ENCODE peak calls at places on chromosomes 12 and 14, in four cellular contexts. S, N, G and F are unnamed samples.

GRCh38 chr14:70882771-70883492 is 24.3 kb upstream of the PCNX1 start:
- DNase-seq in G (no peak), N (peak), S (peak), F (no peak)

GRCh38 chr12:65828711-65829339 is 4.5 kb downstream of the HMGA2 start:
- DNase-seq in N (no peak), S (no peak), G (no peak), F (no peak)

GRCh38 chr14:48970995-48971394 is 615.2 kb downstream of the RPS29 start:
- DNase-seq in G (no peak), N (peak), S (peak), F (no peak)

GRCh38 chr12:94263011-94263786 is 114.8 kb downstream of the PLXNC1 start:
- DNase-seq in S (no peak), G (peak), N (no peak), F (peak)

GRCh38 chr12:14937014-14937413 is 1.3 kb downstream of the ERP27 start:
- DNase-seq in S (no peak), G (no peak), N (no peak), F (no peak)

GRCh38 chr14:88468396-88468795 is 82.9 kb downstream of the SPATA7 start:
- DNase-seq in G (no peak), S (no peak), N (peak), F (no peak)

GRCh38 chr12:118238888-118239287 is 103.0 kb downstream of the PEBP1 start:
- DNase-seq in N (no peak), S (no peak), G (no peak), F (no peak)

GRCh38 chr12:72570601-72571000 is 298.4 kb downstream of the TRHDE start:
- DNase-seq in G (no peak), S (no peak), N (no peak), F (no peak)

GRCh38 chr12:67241482-67241881 is 27.7 kb upstream of the CAND1 start:
- DNase-seq in S (no peak), G (no peak), N (peak), F (no peak)

GRCh38 chr12:105267711-105268110 is 31.7 kb upstream of the APPL2 start:
- DNase-seq in S (no peak), N (peak), G (no peak), F (no peak)